ENCODE peak calls at places on chromosomes 6 and 20, in seven cellular contexts. One of them, this sample, is unnamed.

GRCh38 chr20:42945194-42945593 is 244.5 kb downstream of the PTPRT start:
- DNase-seq in substantia nigra: no peak
- DNase-seq in body of pancreas: no peak
- DNase-seq in right lobe of liver: no peak
- DNase-seq in cardiac muscle cell: peak; percentile 1
- DNase-seq in upper lobe of right lung: no peak
- DNase-seq in CD4-positive, alpha-beta T cell: no peak
- DNase-seq in this sample: no peak

GRCh38 chr6:168994966-168995365 is 258.7 kb downstream of the THBS2 start:
- DNase-seq in cardiac muscle cell: no peak
- DNase-seq in upper lobe of right lung: no peak
- DNase-seq in substantia nigra: no peak
- DNase-seq in CD4-positive, alpha-beta T cell: no peak
- DNase-seq in body of pancreas: no peak
- DNase-seq in right lobe of liver: no peak
- DNase-seq in this sample: no peak

GRCh38 chr6:140078552-140079126 is 704.2 kb upstream of the CITED2 start:
- DNase-seq in CD4-positive, alpha-beta T cell: no peak
- DNase-seq in upper lobe of right lung: no peak
- DNase-seq in cardiac muscle cell: no peak
- DNase-seq in substantia nigra: no peak
- DNase-seq in right lobe of liver: no peak
- DNase-seq in body of pancreas: no peak
- DNase-seq in this sample: no peak

GRCh38 chr20:63178889-63179751 is 36.8 kb downstream of the YTHDF1 start:
- DNase-seq in upper lobe of right lung: no peak
- DNase-seq in CD4-positive, alpha-beta T cell: peak; percentile 66
- DNase-seq in body of pancreas: peak; percentile 38
- DNase-seq in right lobe of liver: no peak
- DNase-seq in cardiac muscle cell: peak; percentile 46
- DNase-seq in substantia nigra: no peak
- DNase-seq in this sample: peak; percentile 66

GRCh38 chr6:40409716-40410397 is 177.3 kb downstream of the LRFN2 start:
- DNase-seq in cardiac muscle cell: no peak
- DNase-seq in body of pancreas: no peak
- DNase-seq in substantia nigra: no peak
- DNase-seq in upper lobe of right lung: no peak
- DNase-seq in CD4-positive, alpha-beta T cell: no peak
- DNase-seq in right lobe of liver: no peak
- DNase-seq in this sample: no peak

GRCh38 chr6:30325873-30326445 is 768 bp upstream of the TRIM39 start:
- DNase-seq in substantia nigra: no peak
- DNase-seq in cardiac muscle cell: peak; percentile 69
- DNase-seq in right lobe of liver: no peak
- DNase-seq in body of pancreas: no peak
- DNase-seq in upper lobe of right lung: peak; percentile 63
- DNase-seq in CD4-positive, alpha-beta T cell: no peak
- DNase-seq in this sample: peak; percentile 87

GRCh38 chr6:74320715-74321114 is 624.7 kb downstream of the CD109 start:
- DNase-seq in body of pancreas: no peak
- DNase-seq in CD4-positive, alpha-beta T cell: no peak
- DNase-seq in substantia nigra: no peak
- DNase-seq in cardiac muscle cell: no peak
- DNase-seq in right lobe of liver: no peak
- DNase-seq in upper lobe of right lung: no peak
- DNase-seq in this sample: no peak

GRCh38 chr6:143965503-143966171 is 42.4 kb downstream of the PLAGL1 start:
- DNase-seq in upper lobe of right lung: no peak
- DNase-seq in substantia nigra: no peak
- DNase-seq in CD4-positive, alpha-beta T cell: no peak
- DNase-seq in cardiac muscle cell: no peak
- DNase-seq in right lobe of liver: no peak
- DNase-seq in body of pancreas: no peak
- DNase-seq in this sample: no peak

GRCh38 chr6:33418690-33419291 is 884 bp upstream of the CUTA start:
- DNase-seq in right lobe of liver: no peak
- DNase-seq in body of pancreas: no peak
- DNase-seq in substantia nigra: peak; percentile 50
- DNase-seq in upper lobe of right lung: no peak
- DNase-seq in cardiac muscle cell: no peak
- DNase-seq in CD4-positive, alpha-beta T cell: peak; percentile 52
- DNase-seq in this sample: no peak

GRCh38 chr20:18390201-18390600 is 76.6 kb downstream of the DZANK1 start:
- DNase-seq in body of pancreas: no peak
- DNase-seq in cardiac muscle cell: no peak
- DNase-seq in right lobe of liver: no peak
- DNase-seq in CD4-positive, alpha-beta T cell: no peak
- DNase-seq in substantia nigra: no peak
- DNase-seq in upper lobe of right lung: no peak
- DNase-seq in this sample: no peak

GRCh38 chr6:113481441-113481840 is 375.7 kb upstream of the MARCKS start:
- DNase-seq in substantia nigra: no peak
- DNase-seq in body of pancreas: no peak
- DNase-seq in CD4-positive, alpha-beta T cell: no peak
- DNase-seq in right lobe of liver: no peak
- DNase-seq in upper lobe of right lung: no peak
- DNase-seq in cardiac muscle cell: no peak
- DNase-seq in this sample: no peak

GRCh38 chr6:3876866-3877265 is 27.7 kb downstream of the FAM50B start:
- DNase-seq in cardiac muscle cell: no peak
- DNase-seq in substantia nigra: no peak
- DNase-seq in body of pancreas: no peak
- DNase-seq in upper lobe of right lung: no peak
- DNase-seq in CD4-positive, alpha-beta T cell: no peak
- DNase-seq in right lobe of liver: no peak
- DNase-seq in this sample: no peak

GRCh38 chr20:57665589-57665971 is 44.2 kb downstream of the PMEPA1 start:
- DNase-seq in body of pancreas: no peak
- DNase-seq in cardiac muscle cell: no peak
- DNase-seq in CD4-positive, alpha-beta T cell: no peak
- DNase-seq in right lobe of liver: no peak
- DNase-seq in upper lobe of right lung: peak; percentile 47
- DNase-seq in substantia nigra: no peak
- DNase-seq in this sample: no peak

GRCh38 chr20:63518946-63519764 is 1.4 kb upstream of the PPDPF start:
- DNase-seq in right lobe of liver: peak; percentile 46
- DNase-seq in body of pancreas: no peak
- DNase-seq in CD4-positive, alpha-beta T cell: no peak
- DNase-seq in upper lobe of right lung: peak; percentile 70
- DNase-seq in cardiac muscle cell: no peak
- DNase-seq in substantia nigra: no peak
- DNase-seq in this sample: no peak

GRCh38 chr6:36800223-36801095 is 38.8 kb downstream of the CPNE5 start:
- DNase-seq in upper lobe of right lung: no peak
- DNase-seq in right lobe of liver: no peak
- DNase-seq in CD4-positive, alpha-beta T cell: no peak
- DNase-seq in substantia nigra: no peak
- DNase-seq in body of pancreas: peak; percentile 21
- DNase-seq in cardiac muscle cell: no peak
- DNase-seq in this sample: no peak

GRCh38 chr20:59895908-59896307 is 37.5 kb downstream of the SYCP2 start:
- DNase-seq in right lobe of liver: no peak
- DNase-seq in body of pancreas: no peak
- DNase-seq in cardiac muscle cell: no peak
- DNase-seq in substantia nigra: no peak
- DNase-seq in upper lobe of right lung: no peak
- DNase-seq in CD4-positive, alpha-beta T cell: no peak
- DNase-seq in this sample: no peak

GRCh38 chr6:170575250-170575649 is 9.2 kb downstream of the PDCD2 start:
- DNase-seq in right lobe of liver: no peak
- DNase-seq in body of pancreas: no peak
- DNase-seq in upper lobe of right lung: no peak
- DNase-seq in CD4-positive, alpha-beta T cell: no peak
- DNase-seq in cardiac muscle cell: no peak
- DNase-seq in substantia nigra: no peak
- DNase-seq in this sample: no peak

GRCh38 chr20:62030834-62031434 is 34.7 kb downstream of the TAF4 start:
- DNase-seq in cardiac muscle cell: no peak
- DNase-seq in CD4-positive, alpha-beta T cell: peak; percentile 43
- DNase-seq in right lobe of liver: no peak
- DNase-seq in substantia nigra: no peak
- DNase-seq in body of pancreas: no peak
- DNase-seq in upper lobe of right lung: no peak
- DNase-seq in this sample: no peak

DNA sequence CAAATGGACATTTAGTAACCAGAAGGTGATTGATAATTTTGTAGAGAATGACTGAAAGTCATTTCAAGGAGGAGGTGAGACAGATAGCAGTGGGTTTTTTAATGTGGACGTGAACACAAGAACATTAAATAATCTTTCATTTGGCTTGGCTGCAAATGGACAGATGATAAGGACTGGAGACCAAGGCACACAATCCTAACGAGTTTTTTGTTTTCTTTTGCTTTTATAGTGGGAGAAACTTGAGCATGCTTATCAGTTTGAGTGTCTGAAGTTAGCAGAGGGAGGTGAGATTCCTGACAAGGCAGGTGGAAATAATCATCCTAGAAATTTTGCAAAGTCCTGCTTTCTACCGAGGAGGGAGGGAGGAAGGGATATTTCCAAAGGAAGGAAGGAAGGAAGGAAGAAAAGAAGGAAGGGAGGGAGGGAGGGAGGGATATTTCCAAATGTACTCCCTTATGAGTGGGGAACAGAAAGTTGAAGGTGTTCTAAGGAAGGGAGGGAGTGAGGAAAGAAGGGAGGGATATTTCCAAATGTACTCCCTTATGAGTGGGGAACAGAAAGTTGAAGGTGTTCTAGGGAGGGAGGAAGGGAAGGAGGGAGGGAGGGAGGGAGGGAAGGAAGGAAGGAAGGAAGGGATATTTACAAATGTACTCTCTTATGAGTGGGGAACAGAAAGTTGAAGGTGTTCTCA is 63.1 kb downstream of the RNF217 start:
- DNase-seq in body of pancreas: no peak
- DNase-seq in CD4-positive, alpha-beta T cell: no peak
- DNase-seq in upper lobe of right lung: no peak
- DNase-seq in right lobe of liver: no peak
- DNase-seq in cardiac muscle cell: no peak
- DNase-seq in substantia nigra: no peak
- DNase-seq in this sample: no peak
- H3K27ac ChIP-seq in body of pancreas: no peak overlapping the region
- H3K27ac ChIP-seq in CD4-positive, alpha-beta T cell: no peak overlapping the region
- H3K27ac ChIP-seq in upper lobe of right lung: no peak overlapping the region
- H3K27ac ChIP-seq in right lobe of liver: no peak overlapping the region
- H3K27ac ChIP-seq in cardiac muscle cell: no peak overlapping the region
- H3K27ac ChIP-seq in substantia nigra: no peak overlapping the region
- H3K27ac ChIP-seq in this sample: no peak overlapping the region

GRCh38 chr6:88360203-88360797 is 194.2 kb upstream of the CNR1 start:
- DNase-seq in cardiac muscle cell: no peak
- DNase-seq in right lobe of liver: no peak
- DNase-seq in upper lobe of right lung: no peak
- DNase-seq in CD4-positive, alpha-beta T cell: no peak
- DNase-seq in substantia nigra: no peak
- DNase-seq in body of pancreas: no peak
- DNase-seq in this sample: no peak

GRCh38 chr6:88361754-88362153 is 195.6 kb upstream of the CNR1 start:
- DNase-seq in CD4-positive, alpha-beta T cell: no peak
- DNase-seq in upper lobe of right lung: no peak
- DNase-seq in right lobe of liver: no peak
- DNase-seq in cardiac muscle cell: no peak
- DNase-seq in body of pancreas: no peak
- DNase-seq in substantia nigra: no peak
- DNase-seq in this sample: no peak

GRCh38 chr6:88361298-88361697 is 195.2 kb upstream of the CNR1 start:
- DNase-seq in cardiac muscle cell: no peak
- DNase-seq in body of pancreas: no peak
- DNase-seq in upper lobe of right lung: no peak
- DNase-seq in substantia nigra: no peak
- DNase-seq in right lobe of liver: no peak
- DNase-seq in CD4-positive, alpha-beta T cell: no peak
- DNase-seq in this sample: no peak

GRCh38 chr6:88358846-88359245 is 192.7 kb upstream of the CNR1 start:
- DNase-seq in right lobe of liver: no peak
- DNase-seq in cardiac muscle cell: no peak
- DNase-seq in substantia nigra: no peak
- DNase-seq in CD4-positive, alpha-beta T cell: no peak
- DNase-seq in upper lobe of right lung: no peak
- DNase-seq in body of pancreas: no peak
- DNase-seq in this sample: no peak

DNA sequence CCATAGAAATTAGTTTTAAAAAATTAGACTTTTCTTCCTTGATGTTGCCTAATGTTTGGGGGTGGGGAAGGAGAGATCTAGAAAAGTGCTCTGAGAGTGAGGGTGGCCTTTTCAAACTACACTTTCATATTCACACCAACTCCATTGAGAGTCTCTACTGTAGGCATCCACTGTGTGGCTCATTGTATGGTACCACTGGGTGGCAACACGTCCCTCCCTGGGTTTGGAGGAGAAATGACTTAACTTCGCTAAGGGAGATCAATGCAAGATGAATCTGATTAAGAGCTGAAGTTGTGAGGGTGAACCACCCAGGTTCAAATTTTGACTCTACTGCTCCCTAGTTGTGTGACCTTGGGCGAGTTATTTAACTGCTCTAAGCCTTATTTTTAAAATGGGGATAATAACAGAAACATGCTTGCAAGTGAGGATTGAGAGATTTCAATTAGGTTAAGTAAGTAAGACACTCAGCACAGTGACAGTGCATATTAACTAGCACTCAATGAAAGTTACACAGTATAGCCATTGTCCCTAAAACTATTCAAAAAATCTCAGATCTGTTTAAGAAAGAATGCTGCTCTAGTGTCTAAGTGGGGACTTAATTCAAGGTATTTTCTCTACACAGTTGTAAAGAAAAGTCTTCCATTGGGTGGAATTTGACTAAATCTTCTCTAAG is 193.5 kb upstream of the CNR1 start:
- DNase-seq in upper lobe of right lung: no peak
- DNase-seq in cardiac muscle cell: no peak
- DNase-seq in substantia nigra: no peak
- DNase-seq in CD4-positive, alpha-beta T cell: no peak
- DNase-seq in body of pancreas: no peak
- DNase-seq in right lobe of liver: no peak
- DNase-seq in this sample: no peak
- H3K27ac ChIP-seq in upper lobe of right lung: no peak overlapping the region
- H3K27ac ChIP-seq in cardiac muscle cell: no peak overlapping the region
- H3K27ac ChIP-seq in substantia nigra: no peak overlapping the region
- H3K27ac ChIP-seq in CD4-positive, alpha-beta T cell: no peak overlapping the region
- H3K27ac ChIP-seq in body of pancreas: no peak overlapping the region
- H3K27ac ChIP-seq in right lobe of liver: no peak overlapping the region
- H3K27ac ChIP-seq in this sample: no peak overlapping the region

GRCh38 chr6:15402401-15403045 is 156.7 kb downstream of the JARID2 start:
- DNase-seq in cardiac muscle cell: no peak
- DNase-seq in CD4-positive, alpha-beta T cell: no peak
- DNase-seq in substantia nigra: no peak
- DNase-seq in body of pancreas: no peak
- DNase-seq in right lobe of liver: no peak
- DNase-seq in upper lobe of right lung: no peak
- DNase-seq in this sample: no peak
- H3K27ac ChIP-seq in cardiac muscle cell: no peak overlapping the region
- H3K27ac ChIP-seq in CD4-positive, alpha-beta T cell: no peak overlapping the region
- H3K27ac ChIP-seq in substantia nigra: peak overlapping the region; percentile 86
- H3K27ac ChIP-seq in body of pancreas: no peak overlapping the region
- H3K27ac ChIP-seq in right lobe of liver: no peak overlapping the region
- H3K27ac ChIP-seq in upper lobe of right lung: no peak overlapping the region
- H3K27ac ChIP-seq in this sample: peak overlapping the region; percentile 10

DNA sequence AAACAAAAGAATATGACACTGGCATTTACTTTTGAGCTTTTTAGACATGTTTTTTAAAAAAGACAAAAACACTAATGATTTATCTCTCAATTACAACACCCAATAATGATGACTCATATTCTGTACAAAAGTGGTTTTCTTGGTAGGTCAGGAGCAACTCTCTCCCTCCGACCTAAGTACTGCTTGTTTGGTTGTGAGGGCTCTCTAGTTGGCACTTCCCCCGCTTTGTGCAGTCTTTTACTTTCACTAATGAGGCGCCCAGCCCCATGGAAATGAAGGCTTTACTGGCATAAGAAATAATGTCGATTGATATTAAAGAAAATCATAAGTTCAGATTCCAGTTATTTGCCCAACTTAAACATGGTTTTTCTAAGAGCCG is 1.3 kb downstream of the KPNA5 start:
- DNase-seq in CD4-positive, alpha-beta T cell: peak; percentile 20
- DNase-seq in upper lobe of right lung: no peak
- DNase-seq in cardiac muscle cell: no peak
- DNase-seq in body of pancreas: peak; percentile 13
- DNase-seq in right lobe of liver: no peak
- DNase-seq in substantia nigra: no peak
- DNase-seq in this sample: no peak
- H3K27ac ChIP-seq in CD4-positive, alpha-beta T cell: no peak overlapping the region
- H3K27ac ChIP-seq in upper lobe of right lung: peak overlapping the region; percentile 95
- H3K27ac ChIP-seq in cardiac muscle cell: no peak overlapping the region
- H3K27ac ChIP-seq in body of pancreas: peak overlapping the region; percentile 91
- H3K27ac ChIP-seq in right lobe of liver: peak overlapping the region; percentile 84
- H3K27ac ChIP-seq in substantia nigra: no peak overlapping the region
- H3K27ac ChIP-seq in this sample: no peak overlapping the region

This sample was measured in testis.